ENCODE peak calls at places on chromosomes 6 and 20, in ten cellular contexts. Z is stimulated activated CD4-positive, alpha-beta T cell treated with anti-CD3 and anti-CD28 coated beads, TNF-alpha, amount 100 ng/mL, for 4 hours; H is kidney glomerular epithelial cell; B is hypothalamus; N is aorta; F is endothelial cell of umbilical vein; U is activated CD4-positive, alpha-beta T cell treated with anti-CD3 and anti-CD28 coated beads, Interleukin-2, amount 50 U/mL, for 1 hour; D is stomach; C is lower lobe of right lung; X is amygdala. R is an unnamed sample.

GRCh38 chr6:26296857-26297648 is 67.9 kb upstream of the BTN3A2 start:
- DNase-seq in X (no peak), C (no peak), U (no peak), D (no peak), F (peak; percentile 33), N (no peak), Z (no peak), H (peak; percentile 27), B (no peak), R (no peak)

GRCh38 chr20:40502431-40502992 is 186.5 kb downstream of the MAFB start:
- DNase-seq in X (no peak), C (no peak), N (no peak), B (no peak), F (no peak), U (no peak), H (no peak), D (no peak), Z (no peak), R (no peak)

GRCh38 chr6:343960-344815 is 47.4 kb upstream of the IRF4 start:
- DNase-seq in U (no peak), X (no peak), Z (no peak), F (no peak), C (peak; percentile 48), N (peak; percentile 45), D (no peak), B (no peak), H (no peak), R (no peak)

GRCh38 chr6:145028144-145028818 is 707.0 kb downstream of the EPM2A start:
- DNase-seq in N (no peak), B (no peak), F (peak; percentile 59), X (no peak), C (no peak), D (no peak), H (peak; percentile 62), U (no peak), Z (no peak), R (peak; percentile 40)

GRCh38 chr20:60857708-60858107 is 394.4 kb upstream of the CDH4 start:
- DNase-seq in U (no peak), X (no peak), B (no peak), F (no peak), H (no peak), N (no peak), C (no peak), D (no peak), Z (no peak), R (peak; percentile 55)

GRCh38 chr6:16102208-16102607 is 26.7 kb upstream of the MYLIP start:
- DNase-seq in F (no peak), Z (no peak), D (peak; percentile 62), H (no peak), B (no peak), C (no peak), X (no peak), N (no peak), U (no peak), R (no peak)

GRCh38 chr6:56595490-56596122 is 47.1 kb downstream of the DST start:
- DNase-seq in N (no peak), B (no peak), X (no peak), U (peak; percentile 9), D (peak; percentile 34), H (peak; percentile 6), C (no peak), Z (peak; percentile 12), F (peak; percentile 76), R (peak; percentile 35)

GRCh38 chr6:105994522-105995402 is 91.4 kb upstream of the PRDM1 start:
- DNase-seq in B (no peak), D (peak; percentile 57), F (peak; percentile 34), C (peak; percentile 74), X (no peak), N (peak; percentile 78), H (peak; percentile 13), U (peak; percentile 36), Z (peak; percentile 28), R (peak; percentile 60)

GRCh38 chr6:151475653-151476523 is 17.9 kb upstream of the CCDC170 start:
- DNase-seq in D (peak; percentile 38), Z (no peak), N (no peak), U (peak; percentile 42), B (no peak), C (peak; percentile 60), X (no peak), F (peak; percentile 50), H (peak; percentile 66), R (no peak)

GRCh38 chr6:159098636-159099106 is 53.9 kb upstream of the TAGAP start:
- DNase-seq in Z (peak; percentile 55), F (no peak), N (no peak), H (peak; percentile 4), D (no peak), U (peak; percentile 71), X (no peak), B (no peak), C (no peak), R (no peak)

GRCh38 chr20:61956396-61957342 is 109.0 kb downstream of the TAF4 start:
- DNase-seq in X (no peak), C (no peak), F (no peak), H (no peak), N (no peak), U (no peak), Z (no peak), D (no peak), B (no peak), R (no peak)

GRCh38 chr6:144098993-144099392 is 3.6 kb upstream of the SF3B5 start:
- DNase-seq in N (no peak), Z (no peak), U (no peak), C (no peak), X (no peak), F (no peak), H (no peak), B (no peak), D (no peak), R (no peak)

GRCh38 chr6:70124882-70125535 is 177.9 kb downstream of the COL9A1 start:
- DNase-seq in D (no peak), C (no peak), N (no peak), F (no peak), H (peak; percentile 87), U (no peak), X (peak; percentile 17), Z (no peak), B (no peak), R (peak; percentile 37)

GRCh38 chr6:13360671-13361540 is 32.6 kb upstream of the TBC1D7 start:
- DNase-seq in F (no peak), D (no peak), Z (no peak), N (no peak), C (no peak), X (no peak), B (no peak), H (no peak), U (no peak), R (no peak)

GRCh38 chr6:38391909-38392614 is 247.7 kb downstream of the BTBD9 start:
- DNase-seq in B (no peak), N (no peak), Z (no peak), D (no peak), U (no peak), X (no peak), F (peak; percentile 34), C (no peak), H (no peak), R (no peak)

GRCh38 chr6:48136856-48137255 is 25.9 kb upstream of the PTCHD4 start:
- DNase-seq in B (no peak), C (no peak), N (no peak), Z (no peak), H (no peak), F (no peak), U (no peak), X (no peak), D (no peak), R (no peak)

GRCh38 chr20:8234580-8234979 is 102.5 kb downstream of the PLCB1 start:
- DNase-seq in X (no peak), B (no peak), D (no peak), F (no peak), U (no peak), H (no peak), C (no peak), Z (no peak), N (no peak), R (no peak)

GRCh38 chr6:22785036-22785435 is 215.7 kb downstream of the HDGFL1 start:
- DNase-seq in X (peak; percentile 49), Z (no peak), D (no peak), F (peak; percentile 11), N (no peak), H (no peak), C (no peak), B (peak; percentile 4), U (no peak), R (no peak)

GRCh38 chr20:41172296-41173140 is 35.2 kb downstream of the PLCG1 start:
- DNase-seq in Z (no peak), X (no peak), U (no peak), H (no peak), D (peak; percentile 25), C (no peak), F (no peak), B (no peak), N (no peak), R (no peak)

GRCh38 chr6:134510920-134511319 is 193.0 kb upstream of the SGK1 start:
- DNase-seq in C (no peak), Z (no peak), B (no peak), U (no peak), N (no peak), H (no peak), D (no peak), X (no peak), F (peak; percentile 59), R (no peak)

GRCh38 chr6:14540859-14541540 is 423.4 kb downstream of the CD83 start:
- DNase-seq in D (no peak), X (no peak), N (no peak), B (no peak), U (no peak), Z (no peak), C (no peak), F (no peak), H (no peak), R (no peak)

GRCh38 chr6:1739680-1740079 is 130.0 kb downstream of the FOXC1 start:
- DNase-seq in Z (no peak), N (no peak), F (no peak), B (no peak), U (no peak), C (no peak), D (no peak), H (no peak), X (no peak), R (no peak)

GRCh38 chr6:28462401-28462800 is 19.1 kb upstream of the ZSCAN23 start:
- DNase-seq in N (no peak), B (no peak), D (no peak), F (no peak), H (no peak), Z (no peak), X (no peak), U (no peak), C (no peak), R (no peak)

GRCh38 chr6:142009647-142010046 is 123.1 kb upstream of the GJE1 start:
- DNase-seq in C (no peak), B (no peak), X (no peak), H (no peak), F (no peak), Z (no peak), D (no peak), N (no peak), U (no peak), R (no peak)

GRCh38 chr6:13615802-13616140 is 636 bp downstream of the NOL7 start:
- DNase-seq in F (no peak), D (peak; percentile 45), X (peak; percentile 47), H (no peak), N (peak; percentile 76), C (peak; percentile 72), U (peak; percentile 38), B (no peak), Z (no peak), R (peak; percentile 33)